ENCODE peak calls at places on chromosomes 6 and 20, in six cellular contexts. W is endothelial cell of umbilical vein, N is fibroblast of lung, H is IMR-90, X is A549, U is PC-3. F is an unnamed sample.

GRCh38 chr6:56838965-56839364 is 115.9 kb upstream of the BEND6 start:
- DNase-seq in N (no peak), U (no peak), W (no peak), X (no peak), H (no peak), F (no peak)

GRCh38 chr6:124433369-124434064 is 528.7 kb upstream of the RNF217 start:
- DNase-seq in N (no peak), W (no peak), X (no peak), H (no peak), U (no peak), F (peak)

GRCh38 chr6:8387942-8388437 is 47.4 kb downstream of the SLC35B3 start:
- DNase-seq in X (no peak), N (no peak), H (no peak), U (no peak), W (no peak), F (no peak)

GRCh38 chr6:125888989-125889656 is 67.4 kb upstream of the HINT3 start:
- DNase-seq in X (peak), U (peak), W (peak), N (peak), H (peak), F (peak)

GRCh38 chr20:59207742-59208357 is 44.2 kb downstream of the ZNF831 start:
- DNase-seq in X (peak), W (peak), N (peak), H (no peak), U (peak), F (no peak)

GRCh38 chr20:31985152-31985551 is 17.2 kb downstream of the XKR7 start:
- DNase-seq in U (no peak), H (no peak), W (no peak), N (no peak), X (no peak), F (no peak)

GRCh38 chr6:53465732-53466131 is 79.2 kb downstream of the GCLC start:
- DNase-seq in X (no peak), W (no peak), H (peak), N (peak), U (no peak), F (no peak)

GRCh38 chr20:50788045-50788867 is 6.6 kb upstream of the BCAS4 start:
- DNase-seq in U (peak), X (peak), W (no peak), H (peak), N (peak), F (peak)

GRCh38 chr6:4804095-4804494 is 27.9 kb downstream of the CDYL start:
- DNase-seq in N (peak), X (peak), W (no peak), U (peak), H (peak), F (peak)

GRCh38 chr6:37654727-37655500 is 42.8 kb downstream of the MDGA1 start:
- DNase-seq in X (no peak), U (no peak), W (no peak), H (no peak), N (no peak), F (no peak)

GRCh38 chr20:41408986-41409385 is 42.4 kb upstream of the EMILIN3 start:
- DNase-seq in U (no peak), H (no peak), W (peak), N (no peak), X (no peak), F (no peak)

GRCh38 chr6:168228676-168229367 is 90.8 kb downstream of the DACT2 start:
- DNase-seq in N (no peak), W (no peak), X (no peak), U (no peak), H (no peak), F (no peak)

GRCh38 chr20:60749804-60750602 is 502.1 kb upstream of the CDH4 start:
- DNase-seq in N (no peak), W (no peak), U (no peak), H (no peak), X (peak), F (no peak)

GRCh38 chr6:82371799-82372508 is 8.3 kb downstream of the TPBG start:
- DNase-seq in U (peak), N (peak), W (no peak), H (peak), X (no peak), F (peak)

GRCh38 chr20:62728028-62728780 is 19.6 kb downstream of the NTSR1 start:
- DNase-seq in N (no peak), X (no peak), H (no peak), U (no peak), W (no peak), F (no peak)

GRCh38 chr6:118618676-118619377 is 32.6 kb downstream of the CEP85L start:
- DNase-seq in W (peak), H (peak), U (peak), X (peak), N (peak), F (peak)

GRCh38 chr20:11895832-11896484 is 21.7 kb upstream of the BTBD3 start:
- DNase-seq in X (no peak), N (peak), W (no peak), H (peak), U (no peak), F (peak)

GRCh38 chr6:33199687-33200233 is 705 bp downstream of the RXRB start:
- DNase-seq in W (peak), N (peak), X (peak), U (peak), H (peak), F (peak)

GRCh38 chr6:89079611-89080213 is 839 bp upstream of the PNRC1 start:
- DNase-seq in U (peak), N (peak), X (no peak), H (peak), W (peak), F (peak)

GRCh38 chr20:8216375-8217200 is 84.5 kb downstream of the PLCB1 start:
- DNase-seq in W (no peak), N (no peak), U (no peak), H (no peak), X (no peak), F (no peak)

GRCh38 chr20:29443819-29444218 is 1813.6 kb upstream of the DEFB115 start:
- DNase-seq in N (no peak), U (no peak), H (no peak), X (no peak), W (no peak), F (no peak)

GRCh38 chr6:144581807-144582537 is 296.8 kb downstream of the UTRN start:
- DNase-seq in W (peak), X (peak), N (peak), U (peak), H (peak), F (no peak)

GRCh38 chr6:146997062-146997461 is 207.2 kb upstream of the STXBP5 start:
- DNase-seq in H (peak), N (peak), W (no peak), U (peak), X (peak), F (peak)

GRCh38 chr6:43669050-43669921 is 18.3 kb downstream of the MRPS18A start:
- DNase-seq in X (no peak), H (peak), W (no peak), U (no peak), N (peak), F (peak)

GRCh38 chr6:27728442-27728841 is 183.8 kb downstream of the OR2B2 start:
- DNase-seq in X (no peak), N (no peak), U (no peak), H (no peak), W (no peak), F (no peak)

GRCh38 chr6:170049641-170050491 is 241.0 kb downstream of the DLL1 start:
- DNase-seq in U (no peak), W (no peak), X (no peak), H (peak), N (peak), F (no peak)

GRCh38 chr6:149365197-149365596 is 34.9 kb upstream of the SUMO4 start:
- DNase-seq in N (no peak), X (no peak), W (no peak), U (no peak), H (no peak), F (no peak)

GRCh38 chr6:131555992-131556391 is 17.0 kb upstream of the ARG1 start:
- DNase-seq in W (no peak), X (no peak), U (no peak), N (peak), H (no peak), F (no peak)

DNA sequence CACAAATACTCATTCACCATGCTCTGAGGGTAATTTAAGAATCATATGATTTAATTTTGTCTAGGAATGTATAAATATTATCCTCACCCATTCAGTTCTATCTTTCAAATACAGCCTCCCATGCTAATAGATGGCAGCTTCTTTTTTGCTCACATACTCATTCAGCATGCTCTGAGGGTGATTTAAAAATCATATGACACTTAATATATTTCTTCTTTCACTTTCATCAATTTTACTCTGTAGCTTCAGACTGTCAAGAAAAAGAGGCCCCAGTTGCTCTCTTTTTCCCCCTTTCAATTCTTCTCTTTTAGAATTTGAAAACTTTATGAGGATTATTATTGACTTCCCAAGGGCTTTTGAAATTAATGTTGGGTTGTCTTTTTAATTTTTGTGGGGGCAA is 161.7 kb upstream of the LAMP5 start:
- DNase-seq in U (no peak), W (no peak), X (no peak), N (no peak), H (no peak), F (no peak)
- H3K4me2 ChIP-seq in U (no peak), W (no peak), X (no peak), N (no peak), H (no peak), F (no peak)

DNA sequence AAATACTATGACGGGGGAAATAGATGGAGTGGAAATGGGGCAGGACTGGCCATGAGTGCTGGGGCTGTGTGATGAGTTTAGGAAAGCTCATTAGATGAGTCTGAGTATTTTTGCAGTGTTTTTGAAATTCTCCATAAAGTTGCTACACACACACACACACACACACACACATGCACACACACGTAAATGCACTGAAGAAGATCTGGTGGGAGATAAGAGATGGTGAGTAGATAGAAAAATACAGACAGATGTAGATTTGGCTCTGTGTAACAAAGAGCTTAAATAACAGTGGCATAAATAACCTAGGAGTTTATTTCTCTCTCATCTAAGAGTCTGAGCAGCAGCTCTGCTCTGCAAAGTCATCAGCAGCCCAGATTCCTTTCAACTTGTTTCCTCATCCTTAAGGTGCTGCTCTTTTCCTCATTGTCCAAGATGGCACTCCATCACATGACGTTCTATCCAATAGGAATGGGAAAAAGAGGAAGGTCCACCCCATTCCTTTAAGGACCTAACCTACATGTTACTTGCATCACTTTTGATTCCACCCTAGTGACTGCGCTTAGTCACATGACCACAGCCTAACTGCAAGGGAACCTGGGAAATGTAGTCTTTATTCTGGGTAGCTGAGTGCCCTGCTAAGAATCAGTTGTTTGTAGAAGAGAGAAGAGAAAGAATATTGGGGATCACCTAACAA is 76.4 kb downstream of the EYA2 start:
- DNase-seq in H (peak), W (peak), N (peak), U (peak), X (peak), F (peak)
- H3K4me2 ChIP-seq in H (peak), W (no peak), N (no peak), U (peak), X (peak), F (peak)

GRCh38 chr6:136012948-136013347 is 161.4 kb downstream of the PDE7B start:
- DNase-seq in H (peak), U (no peak), N (no peak), W (no peak), X (no peak), F (no peak)
- H3K4me2 ChIP-seq in H (no peak), U (no peak), N (peak), W (no peak), X (peak), F (peak)

GRCh38 chr20:3082306-3082951 is 2.1 kb downstream of the AVP start:
- DNase-seq in U (no peak), W (no peak), X (no peak), N (no peak), H (no peak), F (no peak)
- H3K4me2 ChIP-seq in U (no peak), W (no peak), X (peak), N (peak), H (no peak), F (peak)

DNA sequence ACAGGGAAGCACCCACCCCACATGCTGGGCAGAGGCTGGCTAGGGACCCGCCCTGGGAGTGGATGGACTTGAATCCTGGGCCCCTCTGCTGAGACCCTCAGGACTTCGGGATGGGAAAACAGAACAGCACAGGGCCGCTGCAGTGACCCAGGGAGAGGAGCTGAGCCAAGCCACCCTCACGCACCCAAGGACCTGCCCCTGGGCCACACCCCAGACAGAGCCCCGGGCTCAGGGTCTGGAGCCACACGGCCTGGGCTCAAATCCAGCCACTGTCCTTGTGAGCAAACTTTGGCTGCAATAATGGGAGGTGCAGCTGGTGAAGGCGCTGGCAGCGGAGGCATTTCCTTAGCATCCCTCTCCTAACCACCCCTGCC is 207.7 kb downstream of the PREX1 start:
- DNase-seq in U (no peak), N (no peak), H (no peak), W (no peak), X (no peak), F (no peak)
- H3K4me2 ChIP-seq in U (peak), N (no peak), H (no peak), W (no peak), X (peak), F (peak)

GRCh38 chr6:155024628-155025027 is 29.5 kb downstream of the TIAM2 start:
- DNase-seq in H (no peak), X (no peak), U (no peak), W (no peak), N (no peak), F (no peak)
- H3K4me2 ChIP-seq in H (no peak), X (peak), U (no peak), W (no peak), N (no peak), F (no peak)

DNA sequence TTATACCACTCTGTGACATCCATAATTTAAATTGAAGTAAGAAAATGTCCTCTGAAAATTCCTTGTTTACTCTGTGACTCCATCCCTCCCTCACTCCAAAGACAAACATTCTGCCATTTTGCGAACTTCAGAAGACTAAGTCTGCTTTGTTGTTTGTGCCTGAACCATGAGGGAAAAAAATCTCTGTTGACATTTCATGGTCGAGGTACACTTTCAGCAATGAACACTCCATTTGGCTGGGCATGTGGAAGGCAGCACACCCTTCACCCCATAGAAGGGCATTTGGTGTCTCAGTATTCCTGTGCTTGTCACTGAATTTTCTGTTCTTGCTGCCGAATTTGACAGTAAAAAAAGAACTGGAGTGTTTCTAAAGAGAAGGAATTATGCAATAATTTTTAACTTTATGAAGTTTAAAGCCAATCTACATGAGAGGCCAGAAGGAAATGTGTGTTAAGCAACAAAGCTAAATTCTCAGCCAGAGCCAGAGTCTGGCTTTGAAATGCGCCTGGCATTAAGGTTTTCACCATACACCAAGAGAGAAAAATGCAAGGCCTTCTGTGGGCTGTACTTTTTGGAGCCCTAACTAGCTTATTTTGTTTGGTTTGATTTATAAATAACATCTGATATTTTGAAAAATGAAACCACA is 4.7 kb upstream of the PBOV1 start:
- DNase-seq in W (no peak), X (no peak), N (no peak), H (no peak), U (no peak), F (no peak)
- H3K4me2 ChIP-seq in W (no peak), X (no peak), N (no peak), H (no peak), U (no peak), F (no peak)